ENCODE peak calls at places on chromosomes 11 and 22, in ten cellular contexts. Y is PC-9; W is ovary; G is effector memory CD4-positive, alpha-beta T cell; C is transverse colon; K is esophagus squamous epithelium; P is A549; A is WERI-Rb-1; R is body of pancreas; J is right lobe of liver. H is an unnamed sample.

GRCh38 chr22:47862394-47862793 is 1099.9 kb downstream of the TBC1D22A start:
- DNase-seq in Y (no peak), W (no peak), G (no peak), C (no peak), K (no peak), P (no peak), A (no peak), R (no peak), J (no peak), H (no peak)

GRCh38 chr11:63592975-63593395 is 21.2 kb downstream of the PLAAT3 start:
- DNase-seq in Y (no peak), W (no peak), G (no peak), C (peak; percentile 18), K (no peak), P (peak; percentile 62), A (peak; percentile 26), R (peak; percentile 38), J (no peak), H (no peak)

GRCh38 chr11:128548655-128549255 is 38.6 kb downstream of the ETS1 start:
- DNase-seq in Y (no peak), W (peak; percentile 72), G (no peak), C (peak; percentile 62), K (no peak), P (no peak), A (no peak), R (peak; percentile 45), J (peak; percentile 74), H (no peak)

GRCh38 chr22:50084085-50084484 is 1.1 kb downstream of the MLC1 start:
- DNase-seq in Y (no peak), W (no peak), G (no peak), C (no peak), K (no peak), P (no peak), A (no peak), R (no peak), J (no peak), H (no peak)

GRCh38 chr11:10026514-10026913 is 267.5 kb downstream of the SBF2 start:
- DNase-seq in Y (no peak), W (no peak), G (no peak), C (no peak), K (no peak), P (no peak), A (no peak), R (no peak), J (no peak), H (no peak)

GRCh38 chr11:15889972-15890371 is 466.4 kb downstream of the SOX6 start:
- DNase-seq in Y (no peak), W (no peak), G (no peak), C (no peak), K (no peak), P (no peak), A (peak; percentile 34), R (no peak), J (no peak), H (no peak)

GRCh38 chr22:48357196-48357595 is 1470.5 kb downstream of the BRD1 start:
- DNase-seq in Y (no peak), W (no peak), G (no peak), C (no peak), K (no peak), P (no peak), A (no peak), R (no peak), J (no peak), H (no peak)

GRCh38 chr22:48753381-48753730 is 1074.3 kb downstream of the BRD1 start:
- DNase-seq in Y (no peak), W (no peak), G (no peak), C (no peak), K (no peak), P (no peak), A (no peak), R (no peak), J (no peak), H (no peak)

GRCh38 chr22:45616432-45616831 is 55.2 kb upstream of the ATXN10 start:
- DNase-seq in Y (no peak), W (no peak), G (no peak), C (no peak), K (no peak), P (no peak), A (no peak), R (no peak), J (no peak), H (no peak)

GRCh38 chr22:45612940-45613339 is 58.7 kb upstream of the ATXN10 start:
- DNase-seq in Y (no peak), W (no peak), G (no peak), C (no peak), K (no peak), P (no peak), A (no peak), R (no peak), J (no peak), H (no peak)

GRCh38 chr22:45617948-45618347 is 53.7 kb upstream of the ATXN10 start:
- DNase-seq in Y (no peak), W (no peak), G (no peak), C (no peak), K (no peak), P (no peak), A (no peak), R (no peak), J (no peak), H (no peak)

GRCh38 chr22:45612451-45612901 is 59.2 kb upstream of the ATXN10 start:
- DNase-seq in Y (no peak), W (peak; percentile 19), G (no peak), C (no peak), K (peak; percentile 6), P (no peak), A (no peak), R (no peak), J (peak; percentile 35), H (no peak)

DNA sequence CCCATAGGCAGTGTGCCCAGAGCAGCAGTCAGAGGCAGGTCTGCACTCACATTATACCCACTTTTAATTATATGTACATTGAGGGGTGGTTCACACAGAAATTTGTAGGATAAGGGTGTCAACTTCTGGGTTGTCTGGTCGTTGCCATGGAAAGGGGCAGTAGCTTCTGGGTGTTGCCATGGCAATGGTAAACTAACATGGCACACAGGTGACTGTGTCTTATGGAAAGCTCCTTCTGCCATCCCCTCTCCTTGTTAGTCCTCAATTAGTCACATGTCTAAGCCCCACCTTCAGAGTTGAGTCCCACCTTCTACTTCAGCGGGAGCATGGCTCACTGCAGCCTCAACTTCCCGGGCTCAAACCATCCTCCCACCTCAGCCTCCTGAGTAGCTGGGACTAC is 56.3 kb upstream of the ATXN10 start:
- DNase-seq in Y (peak; percentile 50), W (no peak), G (no peak), C (no peak), K (no peak), P (no peak), A (no peak), R (no peak), J (no peak), H (no peak)
- H3K27ac ChIP-seq in Y (no peak overlapping the region), W (no peak overlapping the region), G (no peak overlapping the region), C (no peak overlapping the region), K (no peak overlapping the region), P (peak overlapping the region; percentile 97), A (no peak overlapping the region), R (no peak overlapping the region), J (no peak overlapping the region), H (no peak overlapping the region)

DNA sequence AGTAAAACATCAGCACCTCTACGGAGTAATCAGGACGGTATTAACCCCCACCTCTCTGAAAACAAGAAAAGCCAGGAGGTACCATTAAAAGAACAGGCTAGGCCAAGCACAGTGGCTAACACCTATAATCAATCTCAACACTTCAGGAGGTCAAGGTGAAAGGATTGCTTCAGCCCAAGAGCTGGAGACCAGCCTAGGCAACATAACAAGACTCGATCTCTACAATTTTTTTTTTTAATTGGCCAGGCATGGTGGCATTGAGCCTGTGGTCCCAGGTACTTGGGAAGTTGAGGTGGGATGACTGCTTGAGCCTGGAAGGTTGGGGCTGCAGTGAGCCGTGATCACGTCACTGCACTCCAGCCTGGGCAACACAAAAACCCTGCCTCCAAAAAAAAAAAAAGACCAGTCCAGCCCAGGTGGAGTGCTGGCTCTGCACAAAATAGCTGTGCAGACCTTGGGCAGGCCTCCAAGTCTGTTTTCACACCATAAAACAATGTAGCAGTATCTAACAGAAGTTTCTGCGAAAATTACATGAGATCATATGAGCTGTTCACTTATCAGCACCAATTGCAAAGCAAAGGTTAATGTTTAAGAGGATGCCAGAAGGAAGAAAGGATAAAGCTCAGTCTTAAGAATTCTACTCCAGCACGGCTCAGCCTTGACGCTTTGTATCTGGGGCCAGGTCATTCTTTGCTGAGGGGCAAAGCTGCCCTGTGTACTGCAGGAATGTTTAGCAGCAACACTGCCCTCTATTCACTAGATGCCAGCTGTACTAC is 14.8 kb downstream of the CHKA start:
- DNase-seq in Y (no peak), W (peak; percentile 78), G (no peak), C (peak; percentile 82), K (no peak), P (no peak), A (no peak), R (peak; percentile 97), J (peak; percentile 45), H (no peak)
- H3K27ac ChIP-seq in Y (peak overlapping the region; percentile 29), W (no peak overlapping the region), G (no peak overlapping the region), C (peak overlapping the region; percentile 87), K (no peak overlapping the region), P (no peak overlapping the region), A (no peak overlapping the region), R (peak overlapping the region; percentile 97), J (peak overlapping the region; percentile 62), H (peak overlapping the region; percentile 32)

DNA sequence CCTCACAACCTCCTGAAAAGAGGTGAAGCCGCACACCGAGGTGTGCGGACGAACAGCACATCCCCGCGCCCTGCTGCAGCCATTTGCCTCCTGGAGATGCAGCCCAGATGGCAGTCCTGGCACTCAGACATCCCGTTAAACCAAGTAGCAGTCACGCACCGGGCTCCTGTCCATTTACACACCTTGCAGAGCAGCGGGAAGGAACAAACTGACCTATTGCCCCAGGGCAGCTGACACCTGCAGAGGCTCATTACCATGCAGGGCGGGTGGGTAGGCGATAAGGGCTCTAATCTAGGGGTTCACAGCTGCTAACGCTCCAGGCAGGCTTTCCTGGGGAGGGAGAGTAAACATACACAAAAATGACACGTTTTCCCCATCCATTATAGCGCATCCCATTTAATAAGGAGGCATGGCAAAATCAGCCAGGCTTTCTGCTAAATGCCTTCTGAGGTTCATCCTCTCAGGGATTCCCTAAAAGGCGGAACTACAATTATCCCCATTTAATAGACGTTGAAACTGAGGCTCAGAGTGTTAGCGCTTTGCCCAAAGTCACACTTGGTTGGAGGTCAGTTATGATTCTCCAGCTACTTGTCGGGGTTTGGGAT is 788 bp upstream of the EHBP1L1 start:
- DNase-seq in Y (peak; percentile 65), W (no peak), G (no peak), C (peak; percentile 75), K (no peak), P (no peak), A (no peak), R (peak; percentile 79), J (peak; percentile 58), H (no peak)
- H3K27ac ChIP-seq in Y (peak overlapping the region; percentile 30), W (peak overlapping the region; percentile 83), G (peak overlapping the region; percentile 98), C (peak overlapping the region; percentile 96), K (peak overlapping the region; percentile 99), P (peak overlapping the region; percentile 98), A (peak overlapping the region; percentile 74), R (peak overlapping the region; percentile 72), J (peak overlapping the region; percentile 68), H (peak overlapping the region; percentile 64)

GRCh38 chr11:73077454-73077853 is 64.7 kb downstream of the FCHSD2 start:
- DNase-seq in Y (no peak), W (no peak), G (no peak), C (no peak), K (no peak), P (no peak), A (no peak), R (no peak), J (no peak), H (no peak)

GRCh38 chr11:73070653-73071052 is 71.5 kb downstream of the FCHSD2 start:
- DNase-seq in Y (no peak), W (no peak), G (no peak), C (no peak), K (no peak), P (no peak), A (no peak), R (no peak), J (no peak), H (no peak)

GRCh38 chr11:73078631-73079030 is 63.5 kb downstream of the FCHSD2 start:
- DNase-seq in Y (no peak), W (no peak), G (no peak), C (no peak), K (no peak), P (no peak), A (no peak), R (no peak), J (no peak), H (no peak)

GRCh38 chr11:73072935-73073481 is 69.1 kb downstream of the FCHSD2 start:
- DNase-seq in Y (peak; percentile 78), W (no peak), G (no peak), C (no peak), K (no peak), P (peak; percentile 75), A (no peak), R (no peak), J (no peak), H (no peak)
- H3K27ac ChIP-seq in Y (peak overlapping the region; percentile 54), W (no peak overlapping the region), G (no peak overlapping the region), C (peak overlapping the region; percentile 61), K (peak overlapping the region; percentile 42), P (peak overlapping the region; percentile 67), A (no peak overlapping the region), R (no peak overlapping the region), J (peak overlapping the region; percentile 24), H (no peak overlapping the region)